ENCODE peak calls at places on chromosomes 1 and 21, in seven cellular contexts. G, T, E, I, L, W and C are unnamed samples.

GRCh38 chr1:99766378-99766800 is at the start of gene FRRS1:
- DNase-seq in G (peak; percentile 17), T (peak; percentile 60), E (peak; percentile 76), I (peak; percentile 31), L (peak; percentile 35), W (no peak), C (peak; percentile 47)

GRCh38 chr1:164678289-164678688 is 119.3 kb downstream of the PBX1 start:
- DNase-seq in G (no peak), T (no peak), E (no peak), I (no peak), L (no peak), W (no peak), C (no peak)

GRCh38 chr1:212218911-212219310 is 66.3 kb upstream of the PPP2R5A start:
- DNase-seq in G (no peak), T (no peak), E (no peak), I (no peak), L (no peak), W (no peak), C (no peak)

GRCh38 chr1:91711504-91712247 is 174.3 kb downstream of the TGFBR3 start:
- DNase-seq in G (no peak), T (no peak), E (no peak), I (no peak), L (no peak), W (no peak), C (no peak)

GRCh38 chr21:44940116-44940631 is 345 bp downstream of the SLX9 start:
- DNase-seq in G (peak; percentile 21), T (no peak), E (no peak), I (no peak), L (no peak), W (no peak), C (peak; percentile 55)

GRCh38 chr1:173364827-173365226 is 112.3 kb upstream of the PRDX6 start:
- DNase-seq in G (no peak), T (no peak), E (no peak), I (no peak), L (no peak), W (no peak), C (no peak)

GRCh38 chr1:77175230-77175844 is 43.9 kb downstream of the PIGK start:
- DNase-seq in G (no peak), T (no peak), E (no peak), I (peak; percentile 18), L (no peak), W (no peak), C (no peak)

GRCh38 chr1:40627987-40628902 is 37.2 kb downstream of the RIMS3 start:
- DNase-seq in G (no peak), T (no peak), E (no peak), I (no peak), L (peak; percentile 1), W (no peak), C (peak; percentile 17)

GRCh38 chr1:34984435-34985062 is 598 bp downstream of the TMEM35B start:
- DNase-seq in G (no peak), T (no peak), E (peak; percentile 79), I (no peak), L (peak; percentile 6), W (no peak), C (peak; percentile 49)

GRCh38 chr1:1342584-1343115 is 6.6 kb downstream of the DVL1 start:
- DNase-seq in G (no peak), T (no peak), E (peak; percentile 59), I (no peak), L (no peak), W (no peak), C (no peak)

GRCh38 chr1:145997156-145998023 is 1.0 kb upstream of the TXNIP start:
- DNase-seq in G (peak; percentile 58), T (no peak), E (no peak), I (no peak), L (peak; percentile 83), W (no peak), C (no peak)

GRCh38 chr1:2921970-2922686 is 99.1 kb upstream of the ACTRT2 start:
- DNase-seq in G (peak; percentile 46), T (peak; percentile 82), E (no peak), I (no peak), L (peak; percentile 13), W (no peak), C (no peak)

GRCh38 chr1:145944532-145944931 is 13.3 kb downstream of the LIX1L start:
- DNase-seq in G (no peak), T (no peak), E (no peak), I (no peak), L (no peak), W (no peak), C (no peak)

GRCh38 chr1:46466477-46467182 is 23.0 kb upstream of the DMBX1 start:
- DNase-seq in G (no peak), T (peak; percentile 71), E (peak; percentile 77), I (peak; percentile 95), L (no peak), W (peak; percentile 82), C (no peak)

GRCh38 chr1:235783148-235783776 is 83.4 kb downstream of the LYST start:
- DNase-seq in G (no peak), T (no peak), E (no peak), I (peak; percentile 6), L (peak; percentile 5), W (no peak), C (no peak)

GRCh38 chr1:182173791-182174190 is 112.3 kb upstream of the ZNF648 start:
- DNase-seq in G (no peak), T (no peak), E (no peak), I (no peak), L (no peak), W (no peak), C (no peak)

GRCh38 chr1:40309374-40310128 is 7.5 kb downstream of the COL9A2 start:
- DNase-seq in G (no peak), T (no peak), E (no peak), I (peak; percentile 79), L (no peak), W (no peak), C (no peak)

GRCh38 chr1:18724801-18725200 is 94.2 kb downstream of the PAX7 start:
- DNase-seq in G (no peak), T (no peak), E (no peak), I (no peak), L (no peak), W (no peak), C (no peak)

GRCh38 chr1:201280884-201281283 is 2.4 kb upstream of the PKP1 start:
- DNase-seq in G (no peak), T (no peak), E (no peak), I (no peak), L (no peak), W (no peak), C (no peak)

GRCh38 chr1:50603274-50604271 is 180.3 kb upstream of the DMRTA2 start:
- DNase-seq in G (no peak), T (no peak), E (no peak), I (no peak), L (no peak), W (no peak), C (no peak)

GRCh38 chr1:10788592-10789006 is 7.8 kb downstream of the CASZ1 start:
- DNase-seq in G (no peak), T (peak; percentile 70), E (peak; percentile 83), I (no peak), L (no peak), W (peak; percentile 64), C (peak; percentile 74)

DNA sequence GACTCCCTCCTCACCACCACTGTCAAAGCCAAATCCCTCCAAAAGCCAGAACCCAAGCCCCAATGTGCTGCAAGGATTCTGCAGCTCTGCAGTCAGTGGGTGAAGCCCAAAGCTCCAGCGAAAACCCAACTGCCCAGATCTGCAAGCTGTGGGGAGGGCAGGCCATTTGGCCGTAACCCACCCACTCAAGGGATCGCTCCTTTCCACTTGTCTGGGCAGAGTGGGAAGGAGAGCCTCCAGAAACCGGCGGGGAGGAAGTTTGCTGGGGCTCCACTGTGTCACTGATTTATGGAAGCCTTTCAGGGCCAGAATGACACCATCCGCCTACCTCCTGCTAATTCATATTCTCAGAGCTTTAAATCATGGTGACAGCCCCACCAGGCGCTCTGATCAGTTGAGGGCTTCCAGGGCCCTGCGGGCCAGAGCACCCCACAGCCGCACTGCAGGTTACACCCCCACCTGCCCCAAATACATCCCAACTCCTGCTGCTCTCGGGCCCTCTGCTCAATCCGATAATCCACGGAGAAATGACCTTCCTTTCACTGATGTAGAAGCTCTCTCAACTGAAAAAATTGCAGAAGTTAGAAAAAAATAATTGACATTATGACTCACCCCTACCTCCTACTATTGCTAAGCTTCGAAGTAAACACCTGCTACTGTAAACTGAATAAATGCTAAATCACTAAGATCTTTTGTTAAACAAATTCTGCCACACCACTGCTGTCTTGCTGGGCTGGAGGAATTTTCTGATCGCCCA is 40.6 kb upstream of the RAB4A start:
- DNase-seq in G (no peak), T (no peak), E (peak; percentile 66), I (no peak), L (no peak), W (peak; percentile 52), C (no peak)
- H3K4me1 ChIP-seq in G (no peaks in the 10 kb centered on the region), T (peaks cover 11% of the 10 kb centered on the region), E (peaks cover 7% of the 10 kb centered on the region), I (peaks cover 30% of the 10 kb centered on the region), L (peaks cover 4% of the 10 kb centered on the region), W (peaks cover 24% of the 10 kb centered on the region), C (peaks cover 27% of the 10 kb centered on the region)

DNA sequence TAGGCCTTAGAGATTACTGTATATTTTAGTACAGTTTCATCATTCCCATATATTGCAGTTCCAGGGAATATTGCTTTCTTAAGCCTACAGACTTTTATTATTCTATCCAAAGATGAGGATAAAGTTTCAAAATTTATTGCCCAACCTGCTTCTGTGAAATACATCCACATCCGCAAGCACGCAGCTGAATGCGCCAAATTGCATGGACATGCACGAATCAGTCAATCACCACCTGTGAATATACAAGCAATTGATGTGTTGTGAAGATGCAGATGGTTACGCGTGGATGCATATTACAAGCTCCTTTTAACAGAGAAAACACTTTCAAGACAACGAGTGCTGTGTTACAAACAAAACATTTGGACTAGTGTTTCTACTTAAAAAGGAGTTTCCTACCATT is 577.8 kb upstream of the PLXNA2 start:
- DNase-seq in G (no peak), T (no peak), E (no peak), I (no peak), L (no peak), W (no peak), C (no peak)
- H3K4me1 ChIP-seq in G (no peaks in the 10 kb centered on the region), T (no peaks in the 10 kb centered on the region), E (no peaks in the 10 kb centered on the region), I (no peaks in the 10 kb centered on the region), L (no peaks in the 10 kb centered on the region), W (no peaks in the 10 kb centered on the region), C (no peaks in the 10 kb centered on the region)

DNA sequence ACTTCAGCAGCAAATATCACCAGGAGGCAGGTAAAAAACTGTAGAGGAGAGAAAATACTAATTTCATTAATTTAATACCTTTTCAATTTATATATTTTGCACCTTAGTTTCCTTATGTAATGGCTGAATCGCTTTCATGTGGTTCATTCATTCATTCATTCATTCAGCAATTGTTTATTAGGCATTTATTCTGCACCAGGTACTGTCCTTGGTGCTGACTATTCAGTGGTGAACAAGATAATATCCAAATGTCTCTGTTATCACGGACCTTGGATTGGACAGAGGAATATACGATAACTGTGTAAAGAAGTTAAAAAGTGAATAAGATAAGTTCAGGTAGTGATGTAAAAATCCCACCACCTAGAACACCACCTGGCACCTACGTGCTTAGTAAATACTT is 28.8 kb downstream of the TSPAN2 start:
- DNase-seq in G (no peak), T (no peak), E (no peak), I (no peak), L (no peak), W (no peak), C (no peak)
- H3K4me1 ChIP-seq in G (peaks cover 35% of the 10 kb centered on the region), T (no peaks in the 10 kb centered on the region), E (peaks cover 4% of the 10 kb centered on the region), I (peaks cover 11% of the 10 kb centered on the region), L (peaks cover 31% of the 10 kb centered on the region), W (no peaks in the 10 kb centered on the region), C (no peaks in the 10 kb centered on the region)

DNA sequence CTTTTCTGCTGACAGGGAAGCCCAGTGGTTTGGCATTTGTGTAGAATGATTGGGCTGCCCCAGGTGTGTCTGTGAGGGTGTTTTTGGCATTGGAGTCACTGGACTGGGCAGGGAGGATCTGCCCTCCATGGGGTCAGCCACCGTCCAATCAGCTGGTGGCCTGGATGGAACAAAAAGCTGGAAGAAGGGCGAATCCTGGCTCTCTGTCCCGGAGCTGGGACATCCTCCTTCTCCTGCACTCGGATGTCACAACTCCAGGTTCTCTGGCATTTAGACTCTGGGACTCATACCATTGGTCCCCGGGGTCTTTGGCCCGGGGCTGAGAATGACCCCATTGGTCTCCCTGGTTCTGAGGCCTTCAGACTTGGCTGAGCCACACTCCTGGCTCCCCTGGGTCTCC is 11.2 kb downstream of the SPSB1 start:
- DNase-seq in G (no peak), T (no peak), E (peak; percentile 18), I (no peak), L (no peak), W (no peak), C (no peak)
- H3K4me1 ChIP-seq in G (no peaks in the 10 kb centered on the region), T (peaks cover 8% of the 10 kb centered on the region), E (peaks cover 15% of the 10 kb centered on the region), I (no peaks in the 10 kb centered on the region), L (peaks cover 9% of the 10 kb centered on the region), W (no peaks in the 10 kb centered on the region), C (no peaks in the 10 kb centered on the region)